ENCODE peak calls at places on chromosomes 3 and 15, in seven cellular contexts. E is H9, P is IMR-90, O is neuronal stem cell, V is H1, Q is mesendoderm, S is mesenchymal stem cell. F is an unnamed sample. For H3K4me1 and H3K79me1, the result is how much of the 10 kb centered on the place peaks cover.

GRCh38 chr3:52240059-52240885 is 1.3 kb upstream of the TWF2 start:
- DNase-seq in V (no peak), S (peak), O (no peak), E (peak), P (peak), Q (peak), F (peak)

GRCh38 chr3:31877559-31877958 is 103.5 kb downstream of the OSBPL10 start:
- DNase-seq in Q (no peak), V (no peak), E (no peak), P (no peak), O (no peak), S (no peak), F (no peak)

GRCh38 chr3:109081746-109082510 is 36.0 kb downstream of the MORC1 start:
- DNase-seq in E (peak), O (peak), Q (peak), P (peak), S (peak), V (peak), F (peak)

GRCh38 chr3:11930084-11930483 is 74.1 kb upstream of the SYN2 start:
- DNase-seq in E (peak), Q (no peak), V (no peak), P (no peak), O (no peak), S (no peak), F (no peak)

GRCh38 chr3:38655708-38656300 is 6.3 kb upstream of the SCN5A start:
- DNase-seq in S (peak), P (peak), O (no peak), V (no peak), Q (peak), E (peak), F (no peak)

GRCh38 chr15:79170256-79170664 is 79.7 kb upstream of the RASGRF1 start:
- DNase-seq in O (no peak), S (peak), V (no peak), E (no peak), P (no peak), Q (no peak), F (peak)

GRCh38 chr15:96398769-96399168 is 68.3 kb downstream of the NR2F2 start:
- DNase-seq in V (no peak), S (no peak), Q (no peak), O (no peak), P (no peak), E (no peak), F (no peak)

GRCh38 chr3:9951962-9952805 is at the start of gene PRRT3:
- DNase-seq in P (peak), O (peak), E (peak), S (peak), Q (peak), V (no peak), F (peak)

GRCh38 chr15:54119056-54119455 is 140.8 kb downstream of the UNC13C start:
- DNase-seq in P (no peak), E (no peak), O (no peak), S (no peak), Q (no peak), V (no peak), F (peak)

GRCh38 chr15:58528197-58528870 is 96.5 kb downstream of the LIPC start:
- DNase-seq in P (peak), Q (peak), O (no peak), E (peak), S (peak), V (no peak), F (peak)

GRCh38 chr3:129461461-129462146 is 21.6 kb downstream of the IFT122 start:
- DNase-seq in V (no peak), P (peak), S (peak), E (no peak), Q (no peak), O (no peak), F (peak)

GRCh38 chr15:25529774-25530173 is 91.0 kb upstream of the UBE3A start:
- DNase-seq in P (no peak), Q (no peak), O (no peak), E (no peak), V (no peak), S (no peak), F (no peak)

GRCh38 chr3:45567730-45568172 is 26.8 kb upstream of the LIMD1 start:
- DNase-seq in S (no peak), E (no peak), O (no peak), P (peak), Q (no peak), V (no peak), F (no peak)

GRCh38 chr3:169325821-169326220 is 337.7 kb downstream of the MECOM start:
- DNase-seq in P (no peak), V (no peak), O (no peak), S (no peak), Q (no peak), E (no peak), F (no peak)

GRCh38 chr3:130093741-130094391 is 12.2 kb downstream of the ALG1L2 start:
- DNase-seq in Q (peak), E (peak), P (no peak), O (no peak), S (no peak), V (no peak), F (peak)

GRCh38 chr15:70526221-70526973 is 237.0 kb downstream of the UACA start:
- DNase-seq in Q (no peak), P (peak), O (no peak), S (peak), V (no peak), E (peak), F (peak)

GRCh38 chr15:23014394-23015000 is 24.9 kb downstream of the TUBGCP5 start:
- DNase-seq in Q (no peak), P (no peak), V (no peak), E (no peak), S (no peak), O (no peak), F (peak)

GRCh38 chr15:88174571-88174970 is 82.0 kb downstream of the NTRK3 start:
- DNase-seq in O (no peak), S (no peak), V (no peak), E (no peak), P (no peak), Q (no peak), F (no peak)

GRCh38 chr3:10770981-10771380 is 45.0 kb upstream of the SLC6A11 start:
- DNase-seq in O (no peak), Q (no peak), S (no peak), V (no peak), E (peak), P (no peak), F (no peak)

GRCh38 chr3:38018296-38019266 is 10.9 kb downstream of the PLCD1 start:
- DNase-seq in E (no peak), S (no peak), V (no peak), O (no peak), P (no peak), Q (no peak), F (no peak)

GRCh38 chr15:28111552-28111951 is 12.4 kb upstream of the OCA2 start:
- DNase-seq in O (no peak), S (no peak), P (no peak), Q (no peak), E (peak), V (no peak), F (no peak)

GRCh38 chr3:124582196-124582595 is 148.1 kb upstream of the UMPS start:
- DNase-seq in S (no peak), Q (no peak), O (no peak), P (no peak), E (no peak), V (no peak), F (no peak)

GRCh38 chr3:118972974-118973373 is 61.7 kb downstream of the IGSF11 start:
- DNase-seq in V (no peak), E (no peak), S (no peak), O (no peak), P (no peak), Q (no peak), F (no peak)

GRCh38 chr3:109018828-109019227 is 65.1 kb upstream of the GUCA1C start:
- DNase-seq in Q (peak), E (peak), V (no peak), O (no peak), S (peak), P (peak), F (peak)

GRCh38 chr3:113664523-113665094 is 31.8 kb downstream of the USF3 start:
- DNase-seq in V (no peak), P (no peak), Q (no peak), S (no peak), O (no peak), E (no peak), F (no peak)

GRCh38 chr3:2655229-2655701 is 454.9 kb downstream of the IL5RA start:
- DNase-seq in O (no peak), S (peak), E (no peak), V (no peak), Q (no peak), P (peak), F (no peak)

GRCh38 chr3:155428558-155428957 is 135.1 kb upstream of the STRIT1 start:
- DNase-seq in V (no peak), P (peak), Q (no peak), S (peak), E (no peak), O (no peak), F (no peak)

GRCh38 chr15:52097176-52097575 is 15.4 kb downstream of the BCL2L10 start:
- DNase-seq in E (no peak), V (no peak), S (peak), Q (no peak), P (no peak), O (no peak), F (no peak)

GRCh38 chr3:24830230-24831152 is 335.8 kb upstream of the THRB start:
- DNase-seq in P (no peak), Q (no peak), V (no peak), S (no peak), E (no peak), O (peak), F (no peak)

GRCh38 chr3:24837601-24838000 is 343.0 kb upstream of the THRB start:
- DNase-seq in Q (no peak), S (no peak), P (no peak), O (no peak), V (no peak), E (no peak), F (no peak)

GRCh38 chr3:24838533-24838932 is 343.9 kb upstream of the THRB start:
- DNase-seq in V (no peak), E (no peak), O (no peak), Q (no peak), P (no peak), S (no peak), F (no peak)

GRCh38 chr3:24832878-24833277 is 338.2 kb upstream of the THRB start:
- DNase-seq in P (no peak), Q (no peak), V (no peak), E (no peak), O (no peak), S (no peak), F (peak)

DNA sequence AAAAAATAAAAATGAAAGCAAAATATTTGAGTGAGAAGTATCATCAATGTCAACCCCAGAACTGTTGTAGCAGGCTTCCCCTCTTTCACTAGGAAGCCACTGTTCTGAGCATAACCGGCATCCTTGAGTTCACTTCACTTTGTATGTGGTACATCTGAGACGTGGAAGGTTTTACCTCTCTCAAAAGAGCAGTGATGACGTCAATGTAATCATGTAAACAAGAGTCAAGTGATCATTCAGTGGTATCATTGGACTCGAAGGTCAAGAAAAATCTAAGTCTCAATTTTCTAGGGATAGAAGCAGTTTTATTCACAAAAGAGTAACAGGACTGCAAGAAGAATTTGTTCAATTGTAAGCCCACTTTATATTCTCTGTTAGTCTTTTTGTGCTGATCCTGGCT is 339.8 kb upstream of the THRB start:
- DNase-seq in P (no peak), E (no peak), Q (no peak), S (no peak), O (no peak), V (no peak), F (no peak)
- H2BK120ac ChIP-seq in P (no peak), E (no peak), Q (no peak), S (no peak), O (no peak), V (no peak), F (no peak)

GRCh38 chr3:73009750-73010149 is 13.1 kb downstream of the PPP4R2 start:
- DNase-seq in Q (no peak), V (no peak), O (no peak), E (no peak), S (no peak), P (no peak), F (no peak)
- H3K4me1 ChIP-seq in Q (under half), V (under half), O (under half), E (under half), S (under half), P (under half), F (under half)

DNA sequence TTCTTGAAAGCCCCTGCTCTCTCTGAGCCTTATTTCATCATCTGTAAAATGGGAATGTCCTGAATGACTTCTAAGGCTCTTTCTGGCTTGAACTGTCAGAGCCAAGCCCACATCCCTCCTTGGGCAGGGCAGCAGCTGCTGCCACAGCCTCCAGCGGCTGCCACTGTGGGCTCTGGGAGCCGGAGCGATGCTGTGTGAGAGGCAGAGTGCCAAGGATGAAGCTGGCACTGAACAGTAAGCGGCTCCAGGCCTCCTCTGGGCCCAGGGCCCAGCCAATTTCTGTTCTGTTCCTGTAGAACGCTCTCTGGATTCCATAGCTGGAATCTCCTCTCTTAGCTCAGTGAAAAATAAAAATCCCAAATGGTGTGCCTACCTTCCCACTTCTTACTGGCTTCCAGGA is 4.4 kb downstream of the CPLX3 start:
- DNase-seq in Q (no peak), O (no peak), P (no peak), E (no peak), V (no peak), S (no peak), F (no peak)
- H3K79me1 ChIP-seq in Q (under half), O (under half), P (under half), E (under half), V (under half), S (under half), F (under half)

DNA sequence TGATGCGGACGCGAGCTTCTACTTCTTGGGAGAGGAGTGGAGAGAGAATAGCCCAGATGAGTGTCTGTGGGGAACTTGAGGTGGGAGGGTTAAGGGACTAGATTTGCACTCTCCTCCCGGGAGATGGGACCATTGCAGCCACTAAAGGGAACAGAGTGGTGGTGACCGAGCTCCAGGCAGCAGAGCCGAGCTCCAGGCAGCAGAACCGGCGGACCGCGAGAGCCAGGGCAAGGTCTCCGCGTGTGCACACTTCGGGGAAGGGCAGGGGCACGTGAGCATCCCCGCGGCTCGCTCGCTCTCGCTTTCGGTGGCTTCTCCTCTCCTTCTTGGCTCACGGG is 1.1 kb downstream of the IGDCC3 start:
- DNase-seq in S (no peak), Q (peak), P (no peak), V (no peak), O (no peak), E (peak), F (no peak)
- H2BK120ac ChIP-seq in S (peak), Q (no peak), P (no peak), V (no peak), O (no peak), E (no peak), F (peak)

DNA sequence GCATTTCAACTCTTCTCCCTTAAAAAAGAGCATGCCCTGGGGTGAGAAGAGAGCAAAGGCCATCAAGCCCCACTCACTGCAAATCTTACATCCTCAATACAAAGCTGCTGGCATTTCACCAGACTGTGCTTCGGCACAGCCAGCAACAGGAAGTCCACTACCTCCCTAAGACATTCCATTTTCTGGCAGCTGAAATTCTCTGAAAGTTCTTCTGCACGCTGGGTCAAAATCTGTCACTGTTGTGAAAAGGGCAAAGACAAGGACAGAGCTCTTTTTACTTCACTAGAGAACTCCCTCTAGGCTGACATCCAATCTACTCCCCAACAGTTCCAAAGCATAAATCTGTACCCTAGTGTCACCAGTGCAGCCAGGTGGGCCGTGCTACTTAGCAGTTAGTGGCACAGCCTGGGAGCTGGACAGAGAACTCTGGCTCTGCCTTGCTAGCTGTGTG is 6.3 kb downstream of the MTMR10 start:
- DNase-seq in P (peak), V (no peak), Q (no peak), E (no peak), O (no peak), S (no peak), F (no peak)
- H3K4me1 ChIP-seq in P (under half), V (under half), Q (under half), E (under half), O (under half), S (under half), F (under half)

DNA sequence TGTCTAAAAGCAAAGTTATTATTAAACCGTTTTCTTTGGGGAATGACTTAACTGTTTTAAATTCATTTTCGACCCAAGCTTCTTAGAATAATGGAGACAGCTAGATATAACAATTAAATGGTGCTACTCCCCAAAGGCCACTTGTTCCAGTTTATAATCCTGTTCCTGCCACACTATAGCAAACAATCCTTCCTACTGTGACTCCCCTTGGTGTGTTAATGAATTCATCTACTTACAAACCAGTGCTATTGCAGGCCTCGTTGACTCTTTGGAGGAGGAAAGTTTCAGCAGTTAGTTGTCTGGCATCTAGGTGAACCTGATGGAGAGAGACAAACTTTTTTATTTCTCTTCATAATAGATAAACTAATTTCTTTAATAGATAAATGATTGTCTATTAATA is 25.1 kb upstream of the CLSTN2 start:
- DNase-seq in V (no peak), O (no peak), Q (peak), S (no peak), P (no peak), E (no peak), F (no peak)
- H3K79me1 ChIP-seq in V (under half), O (under half), Q (under half), S (under half), P (under half), E (under half), F (under half)